ENCODE peak calls at places on chromosomes 16 and 17, in four cellular contexts. R is IMR-90, A is thoracic aorta, O is lower lobe of right lung. G is an unnamed sample.

GRCh38 chr17:76179496-76180467 is 38.7 kb upstream of the FOXJ1 start:
- DNase-seq in R (peak), A (no peak), O (no peak), G (no peak)

GRCh38 chr16:69327585-69328310 is 2.6 kb downstream of the PDF start:
- DNase-seq in A (no peak), R (no peak), O (no peak), G (no peak)

GRCh38 chr17:19650826-19651225 is 2.3 kb downstream of the ALDH3A2 start:
- DNase-seq in A (no peak), O (no peak), R (peak), G (no peak)

GRCh38 chr17:27438631-27439030 is 17.6 kb upstream of the KSR1 start:
- DNase-seq in A (no peak), R (no peak), O (peak), G (no peak)

GRCh38 chr16:71499775-71500364 is 10.7 kb upstream of the ZNF19 start:
- DNase-seq in A (no peak), O (no peak), R (peak), G (no peak)

GRCh38 chr16:85245307-85246172 is 133.3 kb upstream of the CIBAR2 start:
- DNase-seq in R (peak), A (no peak), O (peak), G (no peak)

GRCh38 chr17:53058031-53058430 is 764.7 kb upstream of the KIF2B start:
- DNase-seq in R (no peak), O (no peak), A (no peak), G (no peak)

GRCh38 chr17:43591750-43592562 is 45.8 kb upstream of the ETV4 start:
- DNase-seq in A (peak), R (peak), O (peak), G (peak)

GRCh38 chr17:57114085-57114673 is 29.1 kb downstream of the AKAP1 start:
- DNase-seq in R (peak), O (no peak), A (no peak), G (peak)

GRCh38 chr17:68705331-68706166 is 104.4 kb upstream of the FAM20A start:
- DNase-seq in O (no peak), R (peak), A (no peak), G (no peak)

GRCh38 chr17:16463341-16464000 is 28.5 kb downstream of the LRRC75A start:
- DNase-seq in R (peak), O (no peak), A (no peak), G (peak)

GRCh38 chr17:73521376-73521775 is 122.9 kb downstream of the SDK2 start:
- DNase-seq in R (no peak), O (no peak), A (no peak), G (no peak)

DNA sequence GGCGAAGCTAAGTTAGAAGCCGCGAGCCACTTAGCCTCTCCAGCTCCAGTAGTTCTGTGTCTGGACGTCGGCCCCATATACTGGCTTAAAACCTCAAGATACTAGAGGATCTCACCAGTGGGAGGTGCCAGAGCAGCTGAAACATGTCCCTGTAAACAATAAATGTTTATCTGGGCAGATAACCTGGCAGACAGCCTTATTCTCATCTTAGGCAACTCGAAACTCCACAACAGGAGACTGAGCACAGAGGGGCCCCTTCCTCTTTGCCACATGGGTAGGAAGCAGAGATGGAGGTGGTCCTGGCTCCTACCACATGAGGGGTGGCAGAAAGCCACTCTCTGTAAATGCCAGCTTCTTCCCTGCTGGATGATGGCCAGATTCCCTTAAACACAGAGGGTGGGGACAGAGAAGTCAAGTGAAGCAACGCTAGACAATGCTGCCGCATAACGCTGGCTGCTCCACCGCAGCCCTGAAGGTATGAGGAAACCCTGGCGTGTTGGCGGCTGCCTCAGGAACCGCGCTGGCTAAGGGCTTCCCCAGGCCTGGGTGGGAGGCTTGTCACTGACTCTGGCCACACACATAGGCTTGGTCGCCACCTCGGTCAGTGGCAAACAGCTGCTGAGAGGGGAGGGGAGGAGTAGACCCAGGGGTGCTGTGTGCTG is 67.9 kb downstream of the HIC1 start:
- DNase-seq in A (no peak), O (peak), R (peak), G (peak)
- TF ChIP-seq CTCF in A (no peak), O (peak), R (peak), G (no peak)

GRCh38 chr16:28621756-28622155 is 11.9 kb upstream of the SULT1A1 start:
- DNase-seq in R (no peak), A (no peak), O (no peak), G (no peak)

DNA sequence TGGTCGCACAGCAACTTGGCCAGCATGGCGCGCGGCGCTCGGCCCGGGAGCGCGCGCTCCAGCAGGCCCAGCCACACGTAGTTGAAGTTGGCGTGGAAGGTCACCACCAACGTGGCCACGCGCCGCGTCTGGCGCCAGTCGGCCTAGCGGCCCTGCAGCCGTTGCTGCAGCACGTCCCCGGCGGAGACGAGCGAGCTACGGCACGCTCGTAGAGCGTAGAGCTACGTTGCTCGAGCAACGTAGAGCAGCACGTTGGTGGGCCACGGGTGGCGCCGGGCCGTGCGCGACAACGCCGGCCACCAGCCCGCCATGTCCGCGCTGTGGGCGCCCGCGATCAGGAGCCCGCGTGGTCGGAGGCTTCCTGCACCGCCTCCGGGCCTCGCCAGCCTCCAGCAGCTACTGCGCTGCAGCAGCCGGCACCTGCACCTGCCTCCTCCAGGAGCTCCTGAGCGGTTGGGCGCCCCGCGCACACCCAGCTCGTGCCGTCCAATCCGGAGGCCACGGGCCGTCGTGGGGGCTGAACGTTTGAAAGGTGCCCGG is 13.4 kb upstream of the SULT1A1 start:
- DNase-seq in A (no peak), R (no peak), O (peak), G (peak)
- H3K27ac ChIP-seq in A (no peak), R (no peak), O (peak), G (peak)

GRCh38 chr16:90083139-90083538 is 6.0 kb upstream of the PRDM7 start:
- DNase-seq in O (no peak), R (no peak), A (no peak), G (no peak)

GRCh38 chr16:90078594-90078895 is 1.4 kb upstream of the PRDM7 start:
- DNase-seq in A (no peak), O (no peak), R (no peak), G (no peak)

GRCh38 chr16:90081606-90081970 is 4.5 kb upstream of the PRDM7 start:
- DNase-seq in O (no peak), R (no peak), A (no peak), G (no peak)

GRCh38 chr16:90077240-90077756 is at the start of gene PRDM7:
- DNase-seq in R (peak), A (peak), O (peak), G (peak)

GRCh38 chr16:90077757-90078593 is 844 bp upstream of the PRDM7 start:
- DNase-seq in A (no peak), R (peak), O (no peak), G (no peak)
- TF ChIP-seq CTCF in A (no peak), R (no peak), O (peak), G (no peak)

GRCh38 chr17:5370411-5370810 is 49.1 kb downstream of the NUP88 start:
- DNase-seq in R (no peak), A (no peak), O (no peak), G (no peak)

GRCh38 chr17:5378566-5379207 is 40.8 kb downstream of the NUP88 start:
- DNase-seq in R (no peak), O (no peak), A (no peak), G (no peak)

GRCh38 chr17:5373112-5373511 is 46.4 kb downstream of the NUP88 start:
- DNase-seq in O (no peak), A (no peak), R (no peak), G (no peak)
- H3K27ac ChIP-seq in O (no peak), A (no peak), R (no peak), G (no peak)

G was measured in left ventricle myocardium inferior.